ENCODE peak calls at places on chromosome 18, in ten cellular contexts. One of them, this sample, is unnamed.

GRCh38 chr18:36809590-36810381 is 19.0 kb downstream of the TPGS2 start:
- DNase-seq in tibial nerve: no peak
- DNase-seq in IMR-90: peak; percentile 79
- DNase-seq in astrocyte: peak; percentile 43
- DNase-seq in heart left ventricle: no peak
- DNase-seq in CD8-positive, alpha-beta memory T cell: peak; percentile 55
- DNase-seq in lung: peak; percentile 36
- DNase-seq in neuronal stem cell: peak; percentile 61
- DNase-seq in WERI-Rb-1: peak; percentile 39
- DNase-seq in tibial artery: peak; percentile 29
- DNase-seq in this sample: no peak

GRCh38 chr18:8816233-8816632 is 110.9 kb downstream of the MTCL1 start:
- DNase-seq in IMR-90: no peak
- DNase-seq in neuronal stem cell: no peak
- DNase-seq in WERI-Rb-1: no peak
- DNase-seq in tibial nerve: no peak
- DNase-seq in astrocyte: peak; percentile 77
- DNase-seq in tibial artery: no peak
- DNase-seq in heart left ventricle: no peak
- DNase-seq in CD8-positive, alpha-beta memory T cell: no peak
- DNase-seq in lung: no peak
- DNase-seq in this sample: no peak

GRCh38 chr18:50654658-50655550 is 95.0 kb downstream of the MAPK4 start:
- DNase-seq in neuronal stem cell: no peak
- DNase-seq in IMR-90: no peak
- DNase-seq in lung: no peak
- DNase-seq in tibial artery: no peak
- DNase-seq in astrocyte: no peak
- DNase-seq in heart left ventricle: no peak
- DNase-seq in WERI-Rb-1: no peak
- DNase-seq in CD8-positive, alpha-beta memory T cell: no peak
- DNase-seq in tibial nerve: no peak
- DNase-seq in this sample: no peak

GRCh38 chr18:43034683-43035500 is 80.6 kb downstream of the RIT2 start:
- DNase-seq in tibial artery: no peak
- DNase-seq in heart left ventricle: no peak
- DNase-seq in IMR-90: no peak
- DNase-seq in lung: no peak
- DNase-seq in CD8-positive, alpha-beta memory T cell: no peak
- DNase-seq in WERI-Rb-1: no peak
- DNase-seq in astrocyte: no peak
- DNase-seq in tibial nerve: no peak
- DNase-seq in neuronal stem cell: no peak
- DNase-seq in this sample: no peak

GRCh38 chr18:64966667-64967066 is 784.1 kb upstream of the CDH7 start:
- DNase-seq in heart left ventricle: peak; percentile 46
- DNase-seq in astrocyte: no peak
- DNase-seq in lung: no peak
- DNase-seq in tibial nerve: no peak
- DNase-seq in IMR-90: no peak
- DNase-seq in neuronal stem cell: peak; percentile 17
- DNase-seq in CD8-positive, alpha-beta memory T cell: no peak
- DNase-seq in tibial artery: no peak
- DNase-seq in WERI-Rb-1: no peak
- DNase-seq in this sample: no peak

GRCh38 chr18:47930086-47930843 is at the start of gene SMAD2:
- DNase-seq in WERI-Rb-1: peak; percentile 92
- DNase-seq in IMR-90: peak; percentile 35
- DNase-seq in lung: peak; percentile 85
- DNase-seq in CD8-positive, alpha-beta memory T cell: no peak
- DNase-seq in tibial artery: peak; percentile 79
- DNase-seq in neuronal stem cell: peak; percentile 87
- DNase-seq in tibial nerve: peak; percentile 68
- DNase-seq in heart left ventricle: peak; percentile 93
- DNase-seq in astrocyte: peak; percentile 52
- DNase-seq in this sample: peak; percentile 23

GRCh38 chr18:31678425-31678824 is 6.0 kb downstream of the B4GALT6 start:
- DNase-seq in WERI-Rb-1: no peak
- DNase-seq in astrocyte: no peak
- DNase-seq in lung: no peak
- DNase-seq in tibial artery: no peak
- DNase-seq in neuronal stem cell: no peak
- DNase-seq in tibial nerve: no peak
- DNase-seq in CD8-positive, alpha-beta memory T cell: no peak
- DNase-seq in heart left ventricle: no peak
- DNase-seq in IMR-90: no peak
- DNase-seq in this sample: no peak

GRCh38 chr18:6613581-6613980 is 115.9 kb upstream of the ARHGAP28 start:
- DNase-seq in IMR-90: no peak
- DNase-seq in neuronal stem cell: no peak
- DNase-seq in WERI-Rb-1: no peak
- DNase-seq in tibial nerve: no peak
- DNase-seq in heart left ventricle: no peak
- DNase-seq in CD8-positive, alpha-beta memory T cell: no peak
- DNase-seq in tibial artery: no peak
- DNase-seq in lung: no peak
- DNase-seq in astrocyte: no peak
- DNase-seq in this sample: no peak

GRCh38 chr18:64026350-64026749 is 56.5 kb downstream of the SERPINB8 start:
- DNase-seq in astrocyte: no peak
- DNase-seq in heart left ventricle: no peak
- DNase-seq in tibial nerve: no peak
- DNase-seq in WERI-Rb-1: no peak
- DNase-seq in lung: no peak
- DNase-seq in neuronal stem cell: no peak
- DNase-seq in tibial artery: no peak
- DNase-seq in IMR-90: no peak
- DNase-seq in CD8-positive, alpha-beta memory T cell: no peak
- DNase-seq in this sample: no peak

GRCh38 chr18:43539862-43540261 is 262.6 kb upstream of the SYT4 start:
- DNase-seq in neuronal stem cell: no peak
- DNase-seq in tibial nerve: no peak
- DNase-seq in astrocyte: no peak
- DNase-seq in CD8-positive, alpha-beta memory T cell: no peak
- DNase-seq in lung: no peak
- DNase-seq in IMR-90: no peak
- DNase-seq in WERI-Rb-1: no peak
- DNase-seq in heart left ventricle: no peak
- DNase-seq in tibial artery: no peak
- DNase-seq in this sample: no peak

GRCh38 chr18:51337406-51337805 is 139.9 kb upstream of the MEX3C start:
- DNase-seq in tibial nerve: no peak
- DNase-seq in heart left ventricle: no peak
- DNase-seq in IMR-90: no peak
- DNase-seq in CD8-positive, alpha-beta memory T cell: no peak
- DNase-seq in lung: no peak
- DNase-seq in tibial artery: no peak
- DNase-seq in astrocyte: peak; percentile 57
- DNase-seq in WERI-Rb-1: no peak
- DNase-seq in neuronal stem cell: no peak
- DNase-seq in this sample: no peak

GRCh38 chr18:44599409-44599808 is 81.3 kb upstream of the SETBP1 start:
- DNase-seq in lung: no peak
- DNase-seq in IMR-90: peak; percentile 7
- DNase-seq in tibial artery: peak; percentile 38
- DNase-seq in tibial nerve: no peak
- DNase-seq in heart left ventricle: no peak
- DNase-seq in astrocyte: peak; percentile 78
- DNase-seq in WERI-Rb-1: no peak
- DNase-seq in CD8-positive, alpha-beta memory T cell: no peak
- DNase-seq in neuronal stem cell: no peak
- DNase-seq in this sample: no peak

GRCh38 chr18:37483221-37483971 is 82.2 kb downstream of the CELF4 start:
- DNase-seq in astrocyte: peak; percentile 6
- DNase-seq in lung: no peak
- DNase-seq in neuronal stem cell: peak; percentile 69
- DNase-seq in heart left ventricle: no peak
- DNase-seq in tibial artery: no peak
- DNase-seq in WERI-Rb-1: peak; percentile 32
- DNase-seq in IMR-90: peak; percentile 25
- DNase-seq in CD8-positive, alpha-beta memory T cell: no peak
- DNase-seq in tibial nerve: no peak
- DNase-seq in this sample: no peak

GRCh38 chr18:54672109-54672508 is 81.1 kb downstream of the DYNAP start:
- DNase-seq in IMR-90: no peak
- DNase-seq in WERI-Rb-1: no peak
- DNase-seq in astrocyte: no peak
- DNase-seq in CD8-positive, alpha-beta memory T cell: no peak
- DNase-seq in tibial artery: no peak
- DNase-seq in lung: no peak
- DNase-seq in neuronal stem cell: no peak
- DNase-seq in tibial nerve: no peak
- DNase-seq in heart left ventricle: no peak
- DNase-seq in this sample: no peak

GRCh38 chr18:34085140-34085739 is 139.5 kb downstream of the NOL4 start:
- DNase-seq in tibial nerve: no peak
- DNase-seq in neuronal stem cell: no peak
- DNase-seq in heart left ventricle: no peak
- DNase-seq in tibial artery: no peak
- DNase-seq in IMR-90: no peak
- DNase-seq in astrocyte: no peak
- DNase-seq in CD8-positive, alpha-beta memory T cell: no peak
- DNase-seq in WERI-Rb-1: peak; percentile 6
- DNase-seq in lung: no peak
- DNase-seq in this sample: no peak

GRCh38 chr18:57792741-57793629 is 10.1 kb downstream of the ATP8B1 start:
- DNase-seq in WERI-Rb-1: no peak
- DNase-seq in lung: no peak
- DNase-seq in tibial nerve: no peak
- DNase-seq in CD8-positive, alpha-beta memory T cell: no peak
- DNase-seq in neuronal stem cell: no peak
- DNase-seq in astrocyte: no peak
- DNase-seq in tibial artery: no peak
- DNase-seq in heart left ventricle: no peak
- DNase-seq in IMR-90: no peak
- DNase-seq in this sample: no peak

GRCh38 chr18:10682368-10682714 is 156.5 kb downstream of the NAPG start:
- DNase-seq in CD8-positive, alpha-beta memory T cell: no peak
- DNase-seq in lung: no peak
- DNase-seq in neuronal stem cell: no peak
- DNase-seq in heart left ventricle: no peak
- DNase-seq in tibial nerve: no peak
- DNase-seq in IMR-90: no peak
- DNase-seq in WERI-Rb-1: no peak
- DNase-seq in astrocyte: no peak
- DNase-seq in tibial artery: no peak
- DNase-seq in this sample: no peak

GRCh38 chr18:49487711-49488310 is 777 bp upstream of the C18orf32 start:
- DNase-seq in IMR-90: no peak
- DNase-seq in heart left ventricle: no peak
- DNase-seq in tibial artery: no peak
- DNase-seq in astrocyte: no peak
- DNase-seq in neuronal stem cell: no peak
- DNase-seq in CD8-positive, alpha-beta memory T cell: no peak
- DNase-seq in tibial nerve: no peak
- DNase-seq in lung: no peak
- DNase-seq in WERI-Rb-1: no peak
- DNase-seq in this sample: no peak
- H3K4me3 ChIP-seq in IMR-90: no peak overlapping the region
- H3K4me3 ChIP-seq in heart left ventricle: peak overlapping the region; percentile 94
- H3K4me3 ChIP-seq in tibial artery: peak overlapping the region; percentile 73
- H3K4me3 ChIP-seq in astrocyte: peak overlapping the region; percentile 91
- H3K4me3 ChIP-seq in neuronal stem cell: peak overlapping the region; percentile 67
- H3K4me3 ChIP-seq in CD8-positive, alpha-beta memory T cell: peak overlapping the region; percentile 75
- H3K4me3 ChIP-seq in tibial nerve: peak overlapping the region; percentile 60
- H3K4me3 ChIP-seq in lung: no peak overlapping the region
- H3K4me3 ChIP-seq in WERI-Rb-1: peak overlapping the region; percentile 93
- H3K4me3 ChIP-seq in this sample: peak overlapping the region; percentile 97

GRCh38 chr18:71442830-71443229 is 1101.3 kb downstream of the CBLN2 start:
- DNase-seq in tibial artery: no peak
- DNase-seq in astrocyte: peak; percentile 86
- DNase-seq in IMR-90: no peak
- DNase-seq in lung: no peak
- DNase-seq in WERI-Rb-1: no peak
- DNase-seq in CD8-positive, alpha-beta memory T cell: no peak
- DNase-seq in heart left ventricle: no peak
- DNase-seq in neuronal stem cell: no peak
- DNase-seq in tibial nerve: no peak
- DNase-seq in this sample: no peak
- H3K9me3 ChIP-seq in tibial artery: no peaks in the 10 kb centered on the region
- H3K9me3 ChIP-seq in astrocyte: no peaks in the 10 kb centered on the region
- H3K9me3 ChIP-seq in IMR-90: peaks cover 11% of the 10 kb centered on the region
- H3K9me3 ChIP-seq in lung: no peaks in the 10 kb centered on the region
- H3K9me3 ChIP-seq in WERI-Rb-1: no peaks in the 10 kb centered on the region
- H3K9me3 ChIP-seq in CD8-positive, alpha-beta memory T cell: no peaks in the 10 kb centered on the region
- H3K9me3 ChIP-seq in heart left ventricle: no peaks in the 10 kb centered on the region
- H3K9me3 ChIP-seq in neuronal stem cell: no peaks in the 10 kb centered on the region
- H3K9me3 ChIP-seq in tibial nerve: no peaks in the 10 kb centered on the region
- H3K9me3 ChIP-seq in this sample: no peaks in the 10 kb centered on the region

GRCh38 chr18:76426738-76427305 is 68.2 kb downstream of the ZNF516 start:
- DNase-seq in tibial nerve: no peak
- DNase-seq in astrocyte: no peak
- DNase-seq in neuronal stem cell: peak; percentile 43
- DNase-seq in WERI-Rb-1: peak; percentile 78
- DNase-seq in CD8-positive, alpha-beta memory T cell: no peak
- DNase-seq in IMR-90: no peak
- DNase-seq in lung: peak; percentile 58
- DNase-seq in tibial artery: no peak
- DNase-seq in heart left ventricle: no peak
- DNase-seq in this sample: no peak
- H3K27ac ChIP-seq in tibial nerve: peak overlapping the region; percentile 83
- H3K27ac ChIP-seq in astrocyte: no peak overlapping the region
- H3K27ac ChIP-seq in neuronal stem cell: no peak overlapping the region
- H3K27ac ChIP-seq in WERI-Rb-1: no peak overlapping the region
- H3K27ac ChIP-seq in CD8-positive, alpha-beta memory T cell: no peak overlapping the region
- H3K27ac ChIP-seq in IMR-90: no peak overlapping the region
- H3K27ac ChIP-seq in lung: no peak overlapping the region
- H3K27ac ChIP-seq in tibial artery: no peak overlapping the region
- H3K27ac ChIP-seq in heart left ventricle: no peak overlapping the region
- H3K27ac ChIP-seq in this sample: no peak overlapping the region

GRCh38 chr18:77105021-77105420 is 27.6 kb downstream of the MBP start:
- DNase-seq in astrocyte: no peak
- DNase-seq in heart left ventricle: no peak
- DNase-seq in tibial nerve: no peak
- DNase-seq in tibial artery: no peak
- DNase-seq in WERI-Rb-1: no peak
- DNase-seq in neuronal stem cell: no peak
- DNase-seq in CD8-positive, alpha-beta memory T cell: no peak
- DNase-seq in lung: no peak
- DNase-seq in IMR-90: no peak
- DNase-seq in this sample: no peak

GRCh38 chr18:77107218-77107815 is 25.3 kb downstream of the MBP start:
- DNase-seq in heart left ventricle: peak; percentile 53
- DNase-seq in CD8-positive, alpha-beta memory T cell: no peak
- DNase-seq in neuronal stem cell: no peak
- DNase-seq in astrocyte: no peak
- DNase-seq in lung: no peak
- DNase-seq in WERI-Rb-1: no peak
- DNase-seq in IMR-90: no peak
- DNase-seq in tibial nerve: no peak
- DNase-seq in tibial artery: no peak
- DNase-seq in this sample: no peak

GRCh38 chr18:77105680-77106079 is 26.9 kb downstream of the MBP start:
- DNase-seq in CD8-positive, alpha-beta memory T cell: no peak
- DNase-seq in WERI-Rb-1: no peak
- DNase-seq in tibial nerve: no peak
- DNase-seq in heart left ventricle: no peak
- DNase-seq in lung: no peak
- DNase-seq in neuronal stem cell: no peak
- DNase-seq in tibial artery: no peak
- DNase-seq in astrocyte: no peak
- DNase-seq in IMR-90: no peak
- DNase-seq in this sample: no peak

GRCh38 chr18:77108001-77108692 is 24.4 kb downstream of the MBP start:
- DNase-seq in WERI-Rb-1: peak; percentile 70
- DNase-seq in IMR-90: peak; percentile 92
- DNase-seq in tibial artery: peak; percentile 75
- DNase-seq in CD8-positive, alpha-beta memory T cell: no peak
- DNase-seq in lung: no peak
- DNase-seq in astrocyte: peak; percentile 94
- DNase-seq in neuronal stem cell: no peak
- DNase-seq in heart left ventricle: peak; percentile 39
- DNase-seq in tibial nerve: no peak
- DNase-seq in this sample: no peak

GRCh38 chr18:77106331-77106730 is 26.3 kb downstream of the MBP start:
- DNase-seq in WERI-Rb-1: no peak
- DNase-seq in astrocyte: no peak
- DNase-seq in tibial artery: no peak
- DNase-seq in CD8-positive, alpha-beta memory T cell: peak; percentile 89
- DNase-seq in lung: no peak
- DNase-seq in neuronal stem cell: no peak
- DNase-seq in tibial nerve: no peak
- DNase-seq in heart left ventricle: no peak
- DNase-seq in IMR-90: no peak
- DNase-seq in this sample: no peak
- H3K4me3 ChIP-seq in WERI-Rb-1: no peak overlapping the region
- H3K4me3 ChIP-seq in astrocyte: no peak overlapping the region
- H3K4me3 ChIP-seq in tibial artery: no peak overlapping the region
- H3K4me3 ChIP-seq in CD8-positive, alpha-beta memory T cell: peak overlapping the region; percentile 7
- H3K4me3 ChIP-seq in lung: no peak overlapping the region
- H3K4me3 ChIP-seq in neuronal stem cell: no peak overlapping the region
- H3K4me3 ChIP-seq in tibial nerve: no peak overlapping the region
- H3K4me3 ChIP-seq in heart left ventricle: no peak overlapping the region
- H3K4me3 ChIP-seq in IMR-90: no peak overlapping the region
- H3K4me3 ChIP-seq in this sample: no peak overlapping the region